ENCODE peak calls at places on chromosome 19, in five cellular contexts. One of them, this sample, is unnamed.

GRCh38 chr19:55493052-55493649 is 4.9 kb downstream of the SSC5D start:
- DNase-seq in naive thymus-derived CD8-positive, alpha-beta T cell: no peak
- DNase-seq in substantia nigra: no peak
- DNase-seq in activated CD4-positive, alpha-beta T cell treated with anti-CD3 and anti-CD28 coated beads for 48 hours: no peak
- DNase-seq in AG08396: peak; percentile 52
- DNase-seq in this sample: no peak

GRCh38 chr19:16041571-16042386 is 34.5 kb upstream of the TPM4 start:
- DNase-seq in naive thymus-derived CD8-positive, alpha-beta T cell: peak; percentile 70
- DNase-seq in substantia nigra: peak; percentile 75
- DNase-seq in activated CD4-positive, alpha-beta T cell treated with anti-CD3 and anti-CD28 coated beads for 48 hours: peak; percentile 85
- DNase-seq in AG08396: peak; percentile 92
- DNase-seq in this sample: peak; percentile 67

GRCh38 chr19:7870571-7871279 is 3.5 kb downstream of the PRR36 start:
- DNase-seq in naive thymus-derived CD8-positive, alpha-beta T cell: peak; percentile 54
- DNase-seq in substantia nigra: no peak
- DNase-seq in activated CD4-positive, alpha-beta T cell treated with anti-CD3 and anti-CD28 coated beads for 48 hours: peak; percentile 86
- DNase-seq in AG08396: no peak
- DNase-seq in this sample: peak; percentile 68

GRCh38 chr19:39230096-39230764 is 14.6 kb downstream of the IFNL3 start:
- DNase-seq in naive thymus-derived CD8-positive, alpha-beta T cell: no peak
- DNase-seq in substantia nigra: no peak
- DNase-seq in activated CD4-positive, alpha-beta T cell treated with anti-CD3 and anti-CD28 coated beads for 48 hours: no peak
- DNase-seq in AG08396: no peak
- DNase-seq in this sample: no peak

GRCh38 chr19:32817252-32817912 is 52.2 kb downstream of the SLC7A9 start:
- DNase-seq in naive thymus-derived CD8-positive, alpha-beta T cell: no peak
- DNase-seq in substantia nigra: no peak
- DNase-seq in activated CD4-positive, alpha-beta T cell treated with anti-CD3 and anti-CD28 coated beads for 48 hours: no peak
- DNase-seq in AG08396: no peak
- DNase-seq in this sample: no peak

GRCh38 chr19:15194938-15195337 is 5.9 kb downstream of the NOTCH3 start:
- DNase-seq in naive thymus-derived CD8-positive, alpha-beta T cell: no peak
- DNase-seq in substantia nigra: no peak
- DNase-seq in activated CD4-positive, alpha-beta T cell treated with anti-CD3 and anti-CD28 coated beads for 48 hours: no peak
- DNase-seq in AG08396: peak; percentile 75
- DNase-seq in this sample: no peak

GRCh38 chr19:42516771-42517170 is 11.5 kb downstream of the CEACAM1 start:
- DNase-seq in naive thymus-derived CD8-positive, alpha-beta T cell: no peak
- DNase-seq in substantia nigra: no peak
- DNase-seq in activated CD4-positive, alpha-beta T cell treated with anti-CD3 and anti-CD28 coated beads for 48 hours: no peak
- DNase-seq in AG08396: no peak
- DNase-seq in this sample: no peak

GRCh38 chr19:10454267-10454666 is 33.9 kb downstream of the PDE4A start:
- DNase-seq in naive thymus-derived CD8-positive, alpha-beta T cell: no peak
- DNase-seq in substantia nigra: peak; percentile 33
- DNase-seq in activated CD4-positive, alpha-beta T cell treated with anti-CD3 and anti-CD28 coated beads for 48 hours: no peak
- DNase-seq in AG08396: peak; percentile 66
- DNase-seq in this sample: peak; percentile 54

GRCh38 chr19:5369962-5370367 is 29.4 kb upstream of the PTPRS start:
- DNase-seq in naive thymus-derived CD8-positive, alpha-beta T cell: peak; percentile 16
- DNase-seq in substantia nigra: peak; percentile 3
- DNase-seq in activated CD4-positive, alpha-beta T cell treated with anti-CD3 and anti-CD28 coated beads for 48 hours: peak; percentile 82
- DNase-seq in AG08396: peak; percentile 42
- DNase-seq in this sample: peak; percentile 45